ENCODE peak calls at places on chromosomes 13 and 19, in ten cellular contexts. M is PC-9; F is effector CD4-positive, alpha-beta T cell; O is nucleus accumbens; Y is DND-41; U is stimulated activated CD8-positive, alpha-beta memory T cell treated with anti-CD3 and anti-CD28 coated beads, Interleukin-7, amount 100 ng/mL, for 1 hour; L is SK-N-DZ; W is DMS153; R is HFF-Myc; A is left cardiac atrium. H is an unnamed sample.

GRCh38 chr19:46603752-46604241 is 2.7 kb downstream of the CALM3 start:
- DNase-seq in U (no peak), Y (no peak), A (no peak), W (no peak), M (no peak), R (no peak), L (no peak), O (no peak), F (no peak), H (no peak)

GRCh38 chr19:53518716-53519115 is 19.2 kb upstream of the ZNF331 start:
- DNase-seq in F (no peak), L (no peak), M (no peak), Y (no peak), W (no peak), R (no peak), A (no peak), U (no peak), O (no peak), H (no peak)

GRCh38 chr13:40351537-40352384 is 314.7 kb downstream of the FOXO1 start:
- DNase-seq in U (no peak), F (no peak), O (no peak), M (no peak), Y (no peak), A (no peak), W (no peak), L (no peak), R (no peak), H (no peak)

GRCh38 chr19:34904521-34904845 is 22.2 kb upstream of the ZNF30 start:
- DNase-seq in Y (no peak), U (no peak), A (no peak), W (no peak), L (no peak), F (no peak), R (no peak), O (no peak), M (no peak), H (no peak)

GRCh38 chr13:98507060-98507797 is 69.7 kb downstream of the STK24 start:
- DNase-seq in W (peak), M (peak), R (no peak), U (no peak), O (no peak), L (peak), A (peak), Y (no peak), F (no peak), H (peak)

GRCh38 chr19:4140237-4140711 is 13.2 kb upstream of the CREB3L3 start:
- DNase-seq in O (peak), L (peak), F (no peak), M (peak), R (no peak), U (no peak), Y (peak), W (peak), A (no peak), H (peak)

GRCh38 chr19:16320987-16321386 is 3.6 kb upstream of the KLF2 start:
- DNase-seq in O (no peak), M (no peak), Y (no peak), W (no peak), A (no peak), R (no peak), F (no peak), L (no peak), U (no peak), H (no peak)

GRCh38 chr19:1206733-1207301 is 1.2 kb downstream of the STK11 start:
- DNase-seq in R (no peak), O (no peak), Y (no peak), F (peak), A (peak), M (no peak), U (no peak), W (no peak), L (no peak), H (no peak)

GRCh38 chr19:23070353-23070781 is 46.5 kb upstream of the ZNF730 start:
- DNase-seq in F (no peak), M (no peak), U (no peak), Y (no peak), O (no peak), R (peak), A (peak), W (no peak), L (peak), H (no peak)

GRCh38 chr19:2720777-2721569 is at the start of gene DIRAS1:
- DNase-seq in U (no peak), F (no peak), O (no peak), W (no peak), L (peak), A (no peak), M (no peak), R (no peak), Y (no peak), H (no peak)

GRCh38 chr13:80011448-80012212 is 329.3 kb downstream of the SPRY2 start:
- DNase-seq in M (no peak), Y (no peak), R (no peak), W (no peak), O (no peak), F (no peak), U (no peak), L (no peak), A (peak), H (no peak)

GRCh38 chr13:60759499-60759898 is 362.5 kb downstream of the TDRD3 start:
- DNase-seq in Y (no peak), W (no peak), R (no peak), O (no peak), U (no peak), F (no peak), A (no peak), L (no peak), M (no peak), H (peak)

GRCh38 chr19:29785955-29786589 is 25.7 kb upstream of the CCNE1 start:
- DNase-seq in F (no peak), A (no peak), M (no peak), Y (peak), R (no peak), L (no peak), U (no peak), O (no peak), W (no peak), H (no peak)

GRCh38 chr19:49766938-49767315 is at the start of gene AP2A1:
- DNase-seq in O (no peak), Y (no peak), M (no peak), W (no peak), R (no peak), A (no peak), F (no peak), U (no peak), L (no peak), H (no peak)

GRCh38 chr13:100392709-100393630 is 195.6 kb downstream of the GGACT start:
- DNase-seq in U (peak), R (peak), Y (peak), M (peak), A (peak), L (no peak), O (no peak), F (no peak), W (no peak), H (peak)

GRCh38 chr13:45433381-45433790 is 15.2 kb upstream of the SLC25A30 start:
- DNase-seq in O (no peak), L (no peak), R (no peak), F (no peak), A (no peak), U (no peak), M (no peak), W (no peak), Y (no peak), H (no peak)

GRCh38 chr19:31504221-31504620 is 155.0 kb upstream of the TSHZ3 start:
- DNase-seq in R (no peak), F (no peak), O (no peak), Y (no peak), A (no peak), M (no peak), W (no peak), U (no peak), L (no peak), H (no peak)

GRCh38 chr13:98512774-98513327 is 64.1 kb downstream of the STK24 start:
- DNase-seq in M (no peak), F (no peak), W (no peak), O (no peak), U (no peak), R (no peak), Y (no peak), L (no peak), A (no peak), H (no peak)

GRCh38 chr13:38905081-38905480 is 85.5 kb downstream of the STOML3 start:
- DNase-seq in A (no peak), F (no peak), M (peak), W (no peak), O (no peak), Y (no peak), U (no peak), L (no peak), R (no peak), H (no peak)

GRCh38 chr13:94110011-94110410 is 369.5 kb downstream of the DCT start:
- DNase-seq in Y (no peak), A (no peak), F (no peak), O (no peak), U (no peak), W (no peak), M (no peak), R (no peak), L (no peak), H (no peak)

GRCh38 chr19:16661480-16662034 is 618 bp downstream of the TMEM38A start:
- DNase-seq in R (no peak), U (no peak), F (peak), Y (no peak), M (no peak), W (no peak), O (peak), A (peak), L (peak), H (no peak)

GRCh38 chr13:114119196-114119595 is 13.2 kb downstream of the RASA3 start:
- DNase-seq in M (no peak), Y (no peak), U (no peak), W (no peak), L (no peak), R (peak), F (no peak), O (no peak), A (peak), H (peak)

GRCh38 chr13:19156013-19156825 is 25.4 kb downstream of the TUBA3C start:
- DNase-seq in W (no peak), F (no peak), R (no peak), O (no peak), Y (no peak), U (no peak), M (no peak), L (no peak), A (no peak), H (no peak)